ENCODE peak calls at places on chromosome 11, in ten cellular contexts. B is right lobe of liver, L is adrenal gland, T is ovary, H is prostate gland, K is sigmoid colon, D is heart left ventricle, P is breast epithelium, C is body of pancreas, I is testis. A is an unnamed sample.
A peak's percentile ranks its signal among the peaks of the same experiment; 100 is the strongest.

GRCh38 chr11:66335531-66336233 is 552 bp downstream of the RIN1 start:
- DNase-seq in B (peak; percentile 48), L (peak; percentile 42), T (no peak), H (no peak), K (peak; percentile 71), D (peak; percentile 54), P (no peak), C (no peak), I (no peak), A (no peak)

GRCh38 chr11:15278129-15278528 is 163.4 kb downstream of the INSC start:
- DNase-seq in B (no peak), L (no peak), T (no peak), H (no peak), K (no peak), D (no peak), P (no peak), C (no peak), I (no peak), A (no peak)

GRCh38 chr11:79546366-79546765 is 105.5 kb upstream of the TENM4 start:
- DNase-seq in B (no peak), L (no peak), T (no peak), H (no peak), K (no peak), D (no peak), P (no peak), C (no peak), I (no peak), A (no peak)

GRCh38 chr11:130213979-130214281 is 54.3 kb downstream of the ST14 start:
- DNase-seq in B (peak; percentile 31), L (no peak), T (no peak), H (no peak), K (no peak), D (no peak), P (peak; percentile 2), C (peak; percentile 10), I (no peak), A (peak; percentile 7)

GRCh38 chr11:57001674-57002401 is 13.1 kb downstream of the OR5AK2 start:
- DNase-seq in B (no peak), L (no peak), T (no peak), H (no peak), K (no peak), D (no peak), P (no peak), C (no peak), I (no peak), A (no peak)

GRCh38 chr11:32259641-32260081 is 168.8 kb downstream of the RCN1 start:
- DNase-seq in B (no peak), L (peak; percentile 25), T (peak; percentile 26), H (no peak), K (no peak), D (no peak), P (no peak), C (no peak), I (peak; percentile 21), A (no peak)

GRCh38 chr11:63914896-63915681 is 1.9 kb downstream of the RCOR2 start:
- DNase-seq in B (no peak), L (no peak), T (no peak), H (no peak), K (no peak), D (no peak), P (no peak), C (no peak), I (no peak), A (no peak)

GRCh38 chr11:130427581-130428211 is 713 bp downstream of the ADAMTS8 start:
- DNase-seq in B (no peak), L (no peak), T (no peak), H (no peak), K (peak; percentile 84), D (no peak), P (no peak), C (no peak), I (no peak), A (no peak)

GRCh38 chr11:78351979-78352731 is 65.5 kb downstream of the GAB2 start:
- DNase-seq in B (no peak), L (no peak), T (no peak), H (no peak), K (no peak), D (no peak), P (no peak), C (no peak), I (no peak), A (no peak)

GRCh38 chr11:76792505-76793264 is 9.5 kb downstream of the TSKU start:
- DNase-seq in B (no peak), L (no peak), T (peak; percentile 9), H (no peak), K (peak; percentile 49), D (no peak), P (peak; percentile 13), C (no peak), I (no peak), A (peak; percentile 8)

GRCh38 chr11:122097419-122098001 is 18.5 kb downstream of the BLID start:
- DNase-seq in B (no peak), L (no peak), T (peak; percentile 21), H (peak; percentile 10), K (no peak), D (no peak), P (no peak), C (no peak), I (no peak), A (no peak)

GRCh38 chr11:110715541-110715940 is 3.3 kb upstream of the ARHGAP20 start:
- DNase-seq in B (no peak), L (no peak), T (no peak), H (no peak), K (no peak), D (no peak), P (no peak), C (no peak), I (no peak), A (no peak)

GRCh38 chr11:63876616-63877015 is 37.7 kb downstream of the MARK2 start:
- DNase-seq in B (no peak), L (no peak), T (no peak), H (no peak), K (no peak), D (no peak), P (no peak), C (no peak), I (no peak), A (no peak)

GRCh38 chr11:62542750-62543567 is 3.6 kb downstream of the AHNAK start:
- DNase-seq in B (peak; percentile 79), L (peak; percentile 73), T (peak; percentile 83), H (peak; percentile 64), K (peak; percentile 94), D (peak; percentile 86), P (peak; percentile 66), C (peak; percentile 69), I (peak; percentile 81), A (peak; percentile 80)

GRCh38 chr11:12674571-12674935 is 332 bp downstream of the TEAD1 start:
- DNase-seq in B (no peak), L (peak; percentile 42), T (no peak), H (no peak), K (peak; percentile 78), D (no peak), P (peak; percentile 36), C (no peak), I (peak; percentile 38), A (peak; percentile 40)

GRCh38 chr11:62908468-62909072 is 12.6 kb downstream of the CHRM1 start:
- DNase-seq in B (no peak), L (no peak), T (no peak), H (peak; percentile 55), K (no peak), D (no peak), P (no peak), C (peak; percentile 60), I (no peak), A (peak; percentile 48)

GRCh38 chr11:83092488-83093384 is 21.0 kb upstream of the RAB30 start:
- DNase-seq in B (peak; percentile 71), L (peak; percentile 58), T (no peak), H (peak; percentile 85), K (no peak), D (no peak), P (peak; percentile 49), C (peak; percentile 74), I (no peak), A (peak; percentile 78)

GRCh38 chr11:86068138-86068861 is 584 bp downstream of the PICALM start:
- DNase-seq in B (peak; percentile 71), L (peak; percentile 50), T (peak; percentile 51), H (peak; percentile 33), K (peak; percentile 79), D (peak; percentile 48), P (no peak), C (peak; percentile 35), I (peak; percentile 69), A (peak; percentile 32)

GRCh38 chr11:96162816-96163499 is 180.0 kb downstream of the MAML2 start:
- DNase-seq in B (no peak), L (peak; percentile 22), T (peak; percentile 56), H (no peak), K (peak; percentile 76), D (peak; percentile 40), P (no peak), C (no peak), I (no peak), A (no peak)

DNA sequence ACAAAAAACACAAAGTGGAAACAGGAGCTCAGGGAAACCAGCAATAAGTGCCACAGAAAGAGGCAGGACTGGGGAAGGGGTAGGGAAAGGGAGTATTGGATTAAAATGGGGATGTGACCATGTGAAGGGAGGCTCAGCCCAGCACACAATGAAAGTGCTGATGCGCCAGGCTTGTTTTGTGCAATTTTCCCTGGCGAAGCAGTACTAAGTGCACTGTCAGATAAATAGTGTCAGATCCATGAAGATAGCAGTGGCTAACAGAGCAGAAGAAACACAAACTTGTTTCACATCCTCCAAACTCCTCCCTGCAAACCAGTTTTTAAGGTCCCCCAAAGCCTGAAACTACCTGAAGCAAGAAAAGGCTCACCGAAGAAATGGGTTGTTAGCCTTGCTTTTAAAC is 50.7 kb upstream of the RAPSN start:
- DNase-seq in B (peak; percentile 73), L (no peak), T (no peak), H (no peak), K (no peak), D (peak; percentile 37), P (no peak), C (no peak), I (peak; percentile 33), A (no peak)
- H3K27ac ChIP-seq in B (peak overlapping the region; percentile 53), L (no peak overlapping the region), T (no peak overlapping the region), H (no peak overlapping the region), K (no peak overlapping the region), D (no peak overlapping the region), P (no peak overlapping the region), C (no peak overlapping the region), I (no peak overlapping the region), A (no peak overlapping the region)

GRCh38 chr11:61477734-61478148 is 30.8 kb upstream of the LRRC10B start:
- DNase-seq in B (no peak), L (peak; percentile 33), T (peak; percentile 62), H (peak; percentile 22), K (peak; percentile 79), D (peak; percentile 42), P (no peak), C (peak; percentile 53), I (peak; percentile 76), A (peak; percentile 51)
- TF ChIP-seq POLR2A in B (no peak), L (no peak), T (no peak), H (no peak), K (no peak), D (no peak), P (no peak), C (no peak), I (no peak), A (no peak)

GRCh38 chr11:58923300-58923788 is 15.9 kb upstream of the GLYATL1 start:
- DNase-seq in B (no peak), L (no peak), T (no peak), H (peak; percentile 22), K (no peak), D (no peak), P (no peak), C (no peak), I (no peak), A (no peak)
- H3K27ac ChIP-seq in B (peak overlapping the region; percentile 3), L (no peak overlapping the region), T (no peak overlapping the region), H (no peak overlapping the region), K (no peak overlapping the region), D (no peak overlapping the region), P (peak overlapping the region; percentile 10), C (no peak overlapping the region), I (no peak overlapping the region), A (peak overlapping the region; percentile 40)

GRCh38 chr11:115974703-115975102 is 470.5 kb upstream of the CADM1 start:
- DNase-seq in B (no peak), L (no peak), T (no peak), H (no peak), K (no peak), D (no peak), P (no peak), C (no peak), I (no peak), A (no peak)
- TF ChIP-seq POLR2A in B (no peak), L (no peak), T (no peak), H (no peak), K (no peak), D (no peak), P (no peak), C (no peak), I (no peak), A (no peak)

A was measured in stomach.